ENCODE peak calls at places on chromosomes 6 and 20, in seven cellular contexts. Q, U, V, L, B, O and Z are unnamed samples. For H3K4me1, the result is how much of the 10 kb centered on the place peaks cover.

GRCh38 chr6:158774734-158775449 is 44.3 kb downstream of the EZR start:
- DNase-seq in L (no peak), U (no peak), B (no peak), Q (peak), V (no peak), O (no peak), Z (no peak)

GRCh38 chr20:41501376-41501775 is 116.8 kb downstream of the CHD6 start:
- DNase-seq in Q (no peak), V (no peak), L (no peak), U (no peak), O (no peak), B (no peak), Z (no peak)

GRCh38 chr20:14065774-14066173 is 70.5 kb downstream of the MACROD2 start:
- DNase-seq in B (no peak), U (no peak), O (no peak), L (no peak), V (no peak), Q (no peak), Z (no peak)

GRCh38 chr20:1946762-1947534 is 46.9 kb downstream of the PDYN start:
- DNase-seq in Q (no peak), L (peak), V (peak), O (peak), U (no peak), B (no peak), Z (peak)

GRCh38 chr6:34671801-34672656 is 24.5 kb downstream of the ILRUN start:
- DNase-seq in L (no peak), V (peak), O (no peak), B (no peak), Q (peak), U (no peak), Z (no peak)

GRCh38 chr20:24776755-24777271 is 172.3 kb upstream of the CST7 start:
- DNase-seq in U (no peak), B (no peak), O (no peak), L (peak), V (peak), Q (no peak), Z (peak)

GRCh38 chr6:113082691-113083090 is 735.6 kb downstream of the RFPL4B start:
- DNase-seq in B (no peak), L (no peak), V (no peak), O (no peak), U (no peak), Q (peak), Z (no peak)

GRCh38 chr6:145878591-145879295 is 64.1 kb upstream of the FBXO30 start:
- DNase-seq in L (no peak), U (no peak), V (no peak), B (no peak), Q (peak), O (no peak), Z (no peak)

GRCh38 chr6:123393333-123393732 is 243.4 kb downstream of the TRDN start:
- DNase-seq in Q (peak), O (no peak), V (no peak), U (no peak), B (no peak), L (no peak), Z (no peak)

GRCh38 chr6:132813173-132813856 is 1.1 kb upstream of the RPS12 start:
- DNase-seq in O (peak), V (peak), B (peak), Q (peak), U (peak), L (peak), Z (no peak)

GRCh38 chr6:151629791-151630190 is 136.0 kb downstream of the CCDC170 start:
- DNase-seq in U (no peak), O (no peak), B (no peak), Q (no peak), V (no peak), L (no peak), Z (no peak)

GRCh38 chr6:37972994-37973757 is 153.6 kb downstream of the ZFAND3 start:
- DNase-seq in Q (no peak), O (no peak), V (no peak), U (no peak), B (no peak), L (no peak), Z (no peak)

GRCh38 chr20:48831702-48832422 is 4.1 kb upstream of the PREX1 start:
- DNase-seq in Q (peak), O (peak), B (no peak), V (peak), L (no peak), U (peak), Z (no peak)

GRCh38 chr20:1427457-1428054 is 34.7 kb upstream of the FKBP1A start:
- DNase-seq in L (no peak), V (no peak), U (no peak), Q (peak), B (no peak), O (no peak), Z (no peak)

GRCh38 chr6:169898788-169899480 is 147.5 kb downstream of the ERMARD start:
- DNase-seq in V (no peak), L (peak), U (peak), O (no peak), Q (no peak), B (no peak), Z (peak)

DNA sequence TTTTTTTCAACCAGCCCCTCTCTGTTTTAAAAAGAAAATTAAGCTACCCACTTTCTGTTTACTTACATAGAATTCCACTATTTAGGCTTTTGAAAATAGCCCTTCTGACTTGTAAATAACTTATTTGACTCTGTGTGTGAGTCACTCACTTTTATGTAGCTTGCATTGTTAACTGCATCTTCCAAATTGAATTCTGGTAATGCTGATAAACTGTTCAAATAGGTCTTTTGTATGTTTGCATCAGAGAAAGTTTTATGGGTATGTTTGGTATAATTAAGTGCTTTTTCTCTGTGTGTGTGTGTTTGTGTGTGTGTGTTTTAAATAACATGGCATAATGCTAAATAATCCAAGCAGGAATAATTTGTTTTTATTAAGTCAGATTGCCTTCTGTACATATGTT is 360.1 kb downstream of the PLCB1 start:
- DNase-seq in L (no peak), V (no peak), B (no peak), O (no peak), U (no peak), Q (no peak), Z (no peak)
- TF ChIP-seq CTCF in L (no peak), V (no peak), B (no peak), O (no peak), U (no peak), Q (no peak), Z (no peak)

DNA sequence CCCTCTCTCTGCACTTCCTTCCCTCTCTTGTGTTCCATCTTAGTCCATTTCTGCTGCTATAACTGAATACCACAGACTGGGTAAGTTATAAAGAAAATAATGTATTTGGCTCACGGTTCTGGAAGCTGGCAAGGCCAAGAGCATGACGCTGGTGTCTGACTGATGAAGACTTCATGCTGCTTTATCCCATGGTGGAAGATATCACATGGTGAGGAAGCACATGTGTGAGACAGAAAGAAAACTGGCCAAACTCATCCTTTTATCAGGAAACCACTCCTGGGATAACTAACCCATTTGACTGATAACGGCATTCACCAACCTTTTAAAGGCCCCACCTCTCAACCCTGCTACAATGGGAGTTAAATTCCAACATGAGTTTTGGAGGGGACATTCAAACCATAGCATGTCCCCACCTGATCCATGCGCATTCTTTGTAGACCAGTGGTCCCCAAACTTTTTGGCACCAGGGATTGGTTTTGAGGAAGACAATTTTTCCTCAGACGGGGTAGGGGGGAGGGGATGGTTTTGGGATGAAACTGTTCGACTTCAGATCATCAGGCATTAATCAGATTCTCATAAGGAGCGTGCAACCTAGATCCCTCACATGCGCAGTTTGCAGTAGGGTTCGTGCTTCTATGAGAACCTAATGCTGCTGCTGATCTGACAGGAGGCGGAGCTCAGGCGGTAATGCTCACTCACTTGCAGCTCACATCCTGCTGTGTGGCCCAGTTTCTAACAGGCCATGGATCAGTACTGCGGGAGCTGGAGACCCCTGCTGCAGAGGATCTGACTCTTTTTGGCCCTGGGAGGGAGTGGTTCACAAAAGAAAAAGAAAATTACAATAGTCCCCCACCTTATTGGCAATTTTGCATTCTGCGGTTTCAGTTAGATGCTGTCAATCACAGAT is 71.7 kb upstream of the RNF24 start:
- DNase-seq in V (no peak), U (no peak), O (no peak), L (no peak), Q (no peak), B (no peak), Z (peak)
- H3K4me1 ChIP-seq in V (under half), U (under half), O (under half), L (under half), Q (under half), B (under half), Z (under half)

GRCh38 chr20:21322921-21323321 is 19.8 kb downstream of the XRN2 start:
- DNase-seq in L (no peak), B (no peak), U (no peak), V (no peak), O (no peak), Q (no peak), Z (no peak)

GRCh38 chr20:21324126-21324525 is 21.0 kb downstream of the XRN2 start:
- DNase-seq in Q (no peak), V (no peak), O (no peak), U (no peak), B (no peak), L (no peak), Z (no peak)

GRCh38 chr20:21325296-21325695 is 22.2 kb downstream of the XRN2 start:
- DNase-seq in U (no peak), V (no peak), L (no peak), Q (no peak), B (no peak), O (no peak), Z (no peak)

GRCh38 chr20:21322083-21322710 is 19.1 kb downstream of the XRN2 start:
- DNase-seq in Q (no peak), L (no peak), U (no peak), B (no peak), O (no peak), V (no peak), Z (no peak)

DNA sequence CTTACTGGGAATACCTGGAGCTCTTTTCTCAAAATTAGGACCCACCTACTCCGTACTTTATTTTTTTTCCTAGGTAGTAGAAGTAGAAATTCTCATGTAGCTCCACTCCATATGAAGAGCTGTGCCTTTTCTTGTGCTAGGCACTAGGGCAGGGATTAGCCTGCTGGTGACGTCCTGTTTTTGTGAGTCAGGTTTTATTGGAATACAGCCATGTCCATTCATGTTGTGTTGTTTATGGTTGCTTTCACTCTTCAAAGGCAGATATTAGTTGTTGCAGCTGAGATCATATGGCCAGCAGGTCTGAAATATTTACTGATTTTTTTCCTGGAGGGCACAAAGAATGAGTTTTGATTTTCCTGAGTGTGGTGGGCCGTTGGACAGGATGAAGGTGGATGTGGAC is 20.5 kb downstream of the XRN2 start:
- DNase-seq in Q (peak), L (no peak), V (no peak), O (no peak), U (peak), B (no peak), Z (no peak)
- H3K27ac ChIP-seq in Q (peak), L (no peak), V (no peak), O (peak), U (peak), B (no peak), Z (no peak)

GRCh38 chr6:110097443-110097842 is 82.0 kb downstream of the WASF1 start:
- DNase-seq in V (no peak), B (no peak), L (no peak), U (no peak), O (no peak), Q (no peak), Z (no peak)
- TF ChIP-seq CTCF in V (no peak), B (no peak), L (no peak), U (no peak), O (no peak), Q (no peak), Z (no peak)